ENCODE peak calls at places on chromosomes 12 and 14, in four cellular contexts. J is HCT116, M is GM12878, H is K562. U is an unnamed sample.
A peak's percentile ranks its signal among the peaks of the same experiment; 100 is the strongest.

GRCh38 chr14:72889366-72889765 is 4.5 kb downstream of the DPF3 start:
- DNase-seq in J (no peak), M (no peak), H (no peak), U (no peak)

GRCh38 chr12:127550271-127550670 is 716.7 kb upstream of the TMEM132C start:
- DNase-seq in J (no peak), M (no peak), H (no peak), U (no peak)

GRCh38 chr12:70507442-70507841 is 129.8 kb downstream of the PTPRB start:
- DNase-seq in J (no peak), M (no peak), H (no peak), U (no peak)

GRCh38 chr14:72619071-72619710 is 274.7 kb downstream of the DPF3 start:
- DNase-seq in J (no peak), M (no peak), H (no peak), U (no peak)

GRCh38 chr12:12902036-12902435 is 10.7 kb downstream of the GPRC5A start:
- DNase-seq in J (no peak), M (no peak), H (no peak), U (no peak)

GRCh38 chr12:57224278-57224972 is 5.1 kb upstream of the SHMT2 start:
- DNase-seq in J (no peak), M (no peak), H (no peak), U (no peak)

GRCh38 chr12:38890102-38890501 is 15.3 kb downstream of the CPNE8 start:
- DNase-seq in J (no peak), M (no peak), H (no peak), U (no peak)

GRCh38 chr14:76331328-76332011 is 44.5 kb upstream of the ESRRB start:
- DNase-seq in J (no peak), M (no peak), H (no peak), U (no peak)

GRCh38 chr14:49550284-49551184 is 35.6 kb downstream of the RPS29 start:
- DNase-seq in J (peak; percentile 8), M (no peak), H (peak; percentile 11), U (no peak)

GRCh38 chr12:75378354-75378753 is 12.5 kb upstream of the GLIPR1L2 start:
- DNase-seq in J (no peak), M (no peak), H (no peak), U (no peak)

DNA sequence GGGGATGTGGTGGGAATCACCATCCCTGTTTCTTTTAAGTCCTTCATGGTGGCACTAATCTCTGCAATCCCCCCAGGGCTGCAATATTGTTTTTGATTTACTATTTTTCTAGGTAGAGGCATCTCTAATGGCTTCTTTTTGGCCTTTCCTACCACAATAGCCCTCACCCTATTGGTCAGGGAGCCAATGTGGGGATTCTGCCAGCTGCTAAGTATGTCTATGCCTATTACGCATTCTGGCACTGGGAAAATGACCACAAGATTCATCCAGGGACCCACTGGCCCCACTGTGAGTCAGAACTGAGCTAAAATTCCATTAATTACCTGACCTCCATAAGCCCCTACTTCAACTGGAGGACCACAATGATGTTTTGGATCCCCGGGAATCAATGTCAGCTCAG is 15.9 kb upstream of the GLIPR1L2 start:
- DNase-seq in J (no peak), M (no peak), H (no peak), U (no peak)
- TF ChIP-seq SIN3A in J (no peak), M (no peak), H (no peak), U (no peak)

DNA sequence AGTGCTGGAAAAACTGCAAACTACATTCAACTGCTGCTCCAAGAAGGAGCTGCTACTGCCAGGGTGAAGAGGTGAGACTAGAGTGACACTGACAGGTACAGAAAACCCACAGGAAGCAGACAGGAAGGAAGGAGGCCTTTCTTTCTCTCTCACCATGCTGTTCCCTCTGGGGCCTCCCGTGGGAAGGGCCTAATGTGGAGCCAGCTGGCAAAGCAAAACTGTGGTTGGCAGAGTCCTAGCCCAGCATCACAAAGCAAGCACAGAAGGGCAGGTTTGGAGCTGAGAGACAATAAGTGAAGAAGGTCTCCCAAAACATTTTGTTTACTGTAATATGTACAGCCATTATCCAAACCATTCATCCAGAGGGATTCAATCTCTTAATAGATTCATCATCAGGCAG is 122.5 kb upstream of the MAX start:
- DNase-seq in J (no peak), M (no peak), H (no peak), U (no peak)
- H3K4me3 ChIP-seq in J (no peak overlapping the region), M (no peak overlapping the region), H (no peak overlapping the region), U (no peak overlapping the region)

DNA sequence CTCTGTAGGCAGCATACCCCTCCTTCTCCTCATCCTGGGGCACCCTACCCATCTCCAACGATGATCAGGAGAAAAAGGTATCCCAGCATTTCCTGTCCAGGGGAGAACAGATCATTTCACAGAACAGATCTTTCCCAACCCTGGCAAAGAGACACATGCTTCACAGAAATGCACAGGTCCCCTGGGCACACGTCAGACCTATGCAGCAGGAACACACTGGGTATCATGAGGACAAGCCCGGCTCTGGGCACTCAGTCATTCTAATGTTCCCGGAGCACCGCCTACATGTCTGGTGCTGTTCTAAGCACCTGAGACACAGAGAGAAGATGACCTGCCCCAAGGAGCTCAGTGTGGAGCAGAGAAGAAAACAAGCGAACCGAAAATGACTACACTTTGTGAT is 56.2 kb downstream of the ACTN1 start:
- DNase-seq in J (no peak), M (no peak), H (no peak), U (no peak)
- TF ChIP-seq SIN3A in J (no peak), M (no peak), H (no peak), U (no peak)

GRCh38 chr14:20327005-20327869 is 5.8 kb downstream of the CCNB1IP1 start:
- DNase-seq in J (peak; percentile 58), M (peak; percentile 35), H (peak; percentile 27), U (peak; percentile 32)
- H3K4me3 ChIP-seq in J (no peak overlapping the region), M (peak overlapping the region; percentile 50), H (no peak overlapping the region), U (no peak overlapping the region)

GRCh38 chr12:108271951-108272729 is 67.0 kb downstream of the CMKLR1 start:
- DNase-seq in J (no peak), M (no peak), H (no peak), U (no peak)
- TF ChIP-seq SIN3A in J (no peak), M (no peak), H (no peak), U (no peak)

GRCh38 chr14:93884950-93885349 is 42.2 kb upstream of the FAM181A start:
- DNase-seq in J (no peak), M (no peak), H (no peak), U (no peak)

GRCh38 chr14:93878251-93878650 is 48.9 kb upstream of the FAM181A start:
- DNase-seq in J (no peak), M (no peak), H (no peak), U (no peak)

GRCh38 chr14:93880025-93880820 is 46.9 kb upstream of the FAM181A start:
- DNase-seq in J (no peak), M (no peak), H (no peak), U (no peak)

GRCh38 chr14:93878871-93879270 is 48.3 kb upstream of the FAM181A start:
- DNase-seq in J (no peak), M (no peak), H (no peak), U (no peak)

DNA sequence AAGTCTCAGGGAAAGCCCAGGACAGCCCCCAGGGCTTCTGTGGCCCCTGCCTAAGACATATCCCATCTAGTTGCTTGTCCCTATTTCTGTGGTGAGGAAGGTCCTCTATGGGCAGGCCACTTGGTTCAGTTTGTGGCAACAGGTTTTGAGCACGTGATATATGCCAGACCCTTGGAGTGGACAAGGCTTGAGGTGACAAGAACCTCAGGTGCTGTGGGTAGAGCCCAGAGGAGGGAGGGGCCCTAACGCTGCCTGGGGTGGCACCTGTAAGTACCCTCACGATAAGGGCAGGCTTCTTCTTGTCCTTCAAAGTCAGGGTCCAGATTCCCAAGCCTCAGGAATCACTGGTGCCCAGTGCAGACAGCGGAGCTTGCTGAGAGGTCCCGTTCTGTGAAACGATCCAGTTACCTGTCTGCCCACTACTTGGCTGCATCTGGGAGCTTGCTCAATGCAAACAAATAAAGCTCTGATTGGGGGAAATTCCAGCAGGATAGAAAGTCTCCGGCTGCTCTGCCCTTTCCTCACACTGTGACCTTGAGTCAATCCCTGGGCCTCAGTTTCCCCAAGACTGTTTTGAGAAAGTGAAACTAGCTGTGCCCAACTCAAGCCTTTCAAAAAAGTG is 47.7 kb upstream of the FAM181A start:
- DNase-seq in J (no peak), M (no peak), H (no peak), U (no peak)
- H3K4me3 ChIP-seq in J (no peak overlapping the region), M (no peak overlapping the region), H (no peak overlapping the region), U (no peak overlapping the region)